ENCODE peak calls at places on chromosomes 11 and 22, in four cellular contexts. One of them, this sample, is unnamed. For H3K9me3, the result is how much of the 10 kb centered on the place peaks cover.

GRCh38 chr22:38327805-38328204 is 10.6 kb upstream of the CSNK1E start:
- DNase-seq in CD8-positive, alpha-beta T cell: peak
- DNase-seq in naive thymus-derived CD4-positive, alpha-beta T cell: no peak
- DNase-seq in AG04450: no peak
- DNase-seq in this sample: no peak

GRCh38 chr11:106021181-106021966 is 666 bp downstream of the MSANTD4 start:
- DNase-seq in CD8-positive, alpha-beta T cell: no peak
- DNase-seq in naive thymus-derived CD4-positive, alpha-beta T cell: no peak
- DNase-seq in AG04450: no peak
- DNase-seq in this sample: no peak

GRCh38 chr11:95764267-95764898 is 25.2 kb downstream of the FAM76B start:
- DNase-seq in CD8-positive, alpha-beta T cell: no peak
- DNase-seq in naive thymus-derived CD4-positive, alpha-beta T cell: peak
- DNase-seq in AG04450: peak
- DNase-seq in this sample: no peak

GRCh38 chr11:47393163-47394049 is 15.0 kb upstream of the SLC39A13 start:
- DNase-seq in CD8-positive, alpha-beta T cell: no peak
- DNase-seq in naive thymus-derived CD4-positive, alpha-beta T cell: no peak
- DNase-seq in AG04450: peak
- DNase-seq in this sample: no peak

GRCh38 chr11:10818594-10818993 is 9.9 kb upstream of the EIF4G2 start:
- DNase-seq in CD8-positive, alpha-beta T cell: no peak
- DNase-seq in naive thymus-derived CD4-positive, alpha-beta T cell: no peak
- DNase-seq in AG04450: peak
- DNase-seq in this sample: no peak

GRCh38 chr11:71499125-71499524 is 27.9 kb upstream of the KRTAP5-7 start:
- DNase-seq in CD8-positive, alpha-beta T cell: no peak
- DNase-seq in naive thymus-derived CD4-positive, alpha-beta T cell: no peak
- DNase-seq in AG04450: no peak
- DNase-seq in this sample: no peak

GRCh38 chr11:107493117-107493516 is 35.5 kb upstream of the CWF19L2 start:
- DNase-seq in CD8-positive, alpha-beta T cell: no peak
- DNase-seq in naive thymus-derived CD4-positive, alpha-beta T cell: no peak
- DNase-seq in AG04450: peak
- DNase-seq in this sample: no peak

GRCh38 chr11:131785801-131786200 is 415.4 kb downstream of the NTM start:
- DNase-seq in CD8-positive, alpha-beta T cell: no peak
- DNase-seq in naive thymus-derived CD4-positive, alpha-beta T cell: no peak
- DNase-seq in AG04450: no peak
- DNase-seq in this sample: no peak

GRCh38 chr11:113176971-113177370 is 137.4 kb upstream of the TTC12 start:
- DNase-seq in CD8-positive, alpha-beta T cell: no peak
- DNase-seq in naive thymus-derived CD4-positive, alpha-beta T cell: no peak
- DNase-seq in AG04450: no peak
- DNase-seq in this sample: no peak

GRCh38 chr22:19035474-19036228 is 86.6 kb downstream of the DGCR2 start:
- DNase-seq in CD8-positive, alpha-beta T cell: no peak
- DNase-seq in naive thymus-derived CD4-positive, alpha-beta T cell: no peak
- DNase-seq in AG04450: no peak
- DNase-seq in this sample: no peak

GRCh38 chr11:104078250-104078649 is 41.8 kb downstream of the DDI1 start:
- DNase-seq in CD8-positive, alpha-beta T cell: no peak
- DNase-seq in naive thymus-derived CD4-positive, alpha-beta T cell: no peak
- DNase-seq in AG04450: no peak
- DNase-seq in this sample: no peak

GRCh38 chr11:859394-860131 is 16.9 kb downstream of the TSPAN4 start:
- DNase-seq in CD8-positive, alpha-beta T cell: no peak
- DNase-seq in naive thymus-derived CD4-positive, alpha-beta T cell: no peak
- DNase-seq in AG04450: peak
- DNase-seq in this sample: no peak

GRCh38 chr11:86639172-86639571 is 33.2 kb downstream of the ME3 start:
- DNase-seq in CD8-positive, alpha-beta T cell: no peak
- DNase-seq in naive thymus-derived CD4-positive, alpha-beta T cell: no peak
- DNase-seq in AG04450: no peak
- DNase-seq in this sample: no peak

GRCh38 chr22:40107756-40108437 is 69.8 kb upstream of the TNRC6B start:
- DNase-seq in CD8-positive, alpha-beta T cell: no peak
- DNase-seq in naive thymus-derived CD4-positive, alpha-beta T cell: no peak
- DNase-seq in AG04450: no peak
- DNase-seq in this sample: no peak

GRCh38 chr11:128920651-128921050 is 22.0 kb downstream of the TP53AIP1 start:
- DNase-seq in CD8-positive, alpha-beta T cell: no peak
- DNase-seq in naive thymus-derived CD4-positive, alpha-beta T cell: no peak
- DNase-seq in AG04450: no peak
- DNase-seq in this sample: no peak

GRCh38 chr11:3222003-3222855 is 3.6 kb upstream of the MRGPRG start:
- DNase-seq in CD8-positive, alpha-beta T cell: no peak
- DNase-seq in naive thymus-derived CD4-positive, alpha-beta T cell: no peak
- DNase-seq in AG04450: no peak
- DNase-seq in this sample: no peak

GRCh38 chr11:17445240-17445795 is 31.3 kb downstream of the ABCC8 start:
- DNase-seq in CD8-positive, alpha-beta T cell: no peak
- DNase-seq in naive thymus-derived CD4-positive, alpha-beta T cell: no peak
- DNase-seq in AG04450: no peak
- DNase-seq in this sample: no peak

GRCh38 chr11:76835928-76836612 is 24.6 kb upstream of the ACER3 start:
- DNase-seq in CD8-positive, alpha-beta T cell: no peak
- DNase-seq in naive thymus-derived CD4-positive, alpha-beta T cell: no peak
- DNase-seq in AG04450: peak
- DNase-seq in this sample: no peak

GRCh38 chr11:10725114-10725906 is 25.7 kb upstream of the CTR9 start:
- DNase-seq in CD8-positive, alpha-beta T cell: no peak
- DNase-seq in naive thymus-derived CD4-positive, alpha-beta T cell: peak
- DNase-seq in AG04450: peak
- DNase-seq in this sample: no peak

GRCh38 chr22:32558681-32559355 is 84.2 kb downstream of the FBXO7 start:
- DNase-seq in CD8-positive, alpha-beta T cell: no peak
- DNase-seq in naive thymus-derived CD4-positive, alpha-beta T cell: no peak
- DNase-seq in AG04450: peak
- DNase-seq in this sample: no peak

GRCh38 chr22:25167834-25168601 is 31.6 kb upstream of the CRYBB3 start:
- DNase-seq in CD8-positive, alpha-beta T cell: no peak
- DNase-seq in naive thymus-derived CD4-positive, alpha-beta T cell: no peak
- DNase-seq in AG04450: no peak
- DNase-seq in this sample: no peak

GRCh38 chr22:41240377-41241132 is at the start of gene CHADL:
- DNase-seq in CD8-positive, alpha-beta T cell: no peak
- DNase-seq in naive thymus-derived CD4-positive, alpha-beta T cell: no peak
- DNase-seq in AG04450: no peak
- DNase-seq in this sample: no peak

GRCh38 chr11:69310934-69311766 is 17.2 kb downstream of the MYEOV start:
- DNase-seq in CD8-positive, alpha-beta T cell: no peak
- DNase-seq in naive thymus-derived CD4-positive, alpha-beta T cell: no peak
- DNase-seq in AG04450: no peak
- DNase-seq in this sample: no peak

DNA sequence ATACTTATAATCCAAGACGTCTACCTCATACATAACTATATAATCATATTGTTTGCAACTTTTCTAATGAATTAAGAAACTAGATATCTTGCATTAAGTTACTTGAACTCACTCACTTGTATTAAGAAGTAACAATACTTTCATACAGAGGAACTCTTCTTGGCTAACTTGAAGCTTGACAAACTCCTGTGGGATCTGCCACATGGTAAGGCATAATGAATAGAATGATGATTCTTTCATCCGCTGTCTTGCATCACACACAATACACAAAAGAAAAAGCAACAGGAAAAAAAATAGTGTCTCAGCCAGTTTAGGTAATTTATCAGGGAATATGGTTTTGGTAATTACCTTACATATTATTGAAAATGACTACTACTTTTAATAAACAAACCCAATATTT is 79.8 kb downstream of the PGR start:
- DNase-seq in CD8-positive, alpha-beta T cell: no peak
- DNase-seq in naive thymus-derived CD4-positive, alpha-beta T cell: no peak
- DNase-seq in AG04450: no peak
- DNase-seq in this sample: no peak
- H3K9me3 ChIP-seq in CD8-positive, alpha-beta T cell: under half
- H3K9me3 ChIP-seq in naive thymus-derived CD4-positive, alpha-beta T cell: under half
- H3K9me3 ChIP-seq in AG04450: under half
- H3K9me3 ChIP-seq in this sample: under half

GRCh38 chr11:50102916-50103315 is 70.2 kb downstream of the OR4C45 start:
- DNase-seq in CD8-positive, alpha-beta T cell: no peak
- DNase-seq in naive thymus-derived CD4-positive, alpha-beta T cell: no peak
- DNase-seq in AG04450: no peak
- DNase-seq in this sample: no peak
- H3K9me3 ChIP-seq in CD8-positive, alpha-beta T cell: under half
- H3K9me3 ChIP-seq in naive thymus-derived CD4-positive, alpha-beta T cell: under half
- H3K9me3 ChIP-seq in AG04450: under half
- H3K9me3 ChIP-seq in this sample: under half

GRCh38 chr22:47334596-47334995 is 572.1 kb downstream of the TBC1D22A start:
- DNase-seq in CD8-positive, alpha-beta T cell: no peak
- DNase-seq in naive thymus-derived CD4-positive, alpha-beta T cell: no peak
- DNase-seq in AG04450: no peak
- DNase-seq in this sample: no peak
- H3K9me3 ChIP-seq in CD8-positive, alpha-beta T cell: under half
- H3K9me3 ChIP-seq in naive thymus-derived CD4-positive, alpha-beta T cell: under half
- H3K9me3 ChIP-seq in AG04450: under half
- H3K9me3 ChIP-seq in this sample: under half

DNA sequence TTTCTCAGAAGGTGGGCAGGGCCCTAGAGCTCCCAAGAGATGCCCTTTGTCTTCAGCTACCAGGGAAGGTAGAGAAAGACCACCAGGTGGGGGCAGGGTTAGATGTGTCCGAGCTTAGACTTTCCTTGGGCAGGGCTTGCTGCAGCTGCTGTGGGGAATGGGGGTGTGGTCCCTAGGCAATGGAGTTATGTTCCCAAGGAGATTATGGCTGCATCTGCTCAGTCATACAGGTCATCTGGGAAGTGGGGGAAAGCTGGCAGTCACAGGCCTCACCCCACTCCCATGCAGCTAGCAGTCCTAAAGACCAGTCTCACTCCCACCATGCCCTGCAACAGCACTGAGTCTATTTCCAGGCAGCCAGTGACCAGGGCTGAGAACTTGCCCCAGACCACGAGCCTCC is 29.5 kb downstream of the MMP27 start:
- DNase-seq in CD8-positive, alpha-beta T cell: no peak
- DNase-seq in naive thymus-derived CD4-positive, alpha-beta T cell: no peak
- DNase-seq in AG04450: no peak
- DNase-seq in this sample: no peak
- H3K9me3 ChIP-seq in CD8-positive, alpha-beta T cell: under half
- H3K9me3 ChIP-seq in naive thymus-derived CD4-positive, alpha-beta T cell: under half
- H3K9me3 ChIP-seq in AG04450: under half
- H3K9me3 ChIP-seq in this sample: under half

GRCh38 chr22:46259374-46259773 is 3.8 kb downstream of the PKDREJ start:
- DNase-seq in CD8-positive, alpha-beta T cell: no peak
- DNase-seq in naive thymus-derived CD4-positive, alpha-beta T cell: no peak
- DNase-seq in AG04450: no peak
- DNase-seq in this sample: no peak
- H3K9me3 ChIP-seq in CD8-positive, alpha-beta T cell: under half
- H3K9me3 ChIP-seq in naive thymus-derived CD4-positive, alpha-beta T cell: under half
- H3K9me3 ChIP-seq in AG04450: under half
- H3K9me3 ChIP-seq in this sample: under half

GRCh38 chr11:91653091-91653754 is 571.4 kb upstream of the FAT3 start:
- DNase-seq in CD8-positive, alpha-beta T cell: no peak
- DNase-seq in naive thymus-derived CD4-positive, alpha-beta T cell: no peak
- DNase-seq in AG04450: no peak
- DNase-seq in this sample: no peak
- H3K9me3 ChIP-seq in CD8-positive, alpha-beta T cell: under half
- H3K9me3 ChIP-seq in naive thymus-derived CD4-positive, alpha-beta T cell: under half
- H3K9me3 ChIP-seq in AG04450: under half
- H3K9me3 ChIP-seq in this sample: under half